ENCODE peak calls at places on chromosomes 2 and 18, in five cellular contexts. R, F, V, P and S are unnamed samples.

GRCh38 chr2:28398101-28398834 is 5.6 kb downstream of the FOSL2 start:
- DNase-seq in R (peak), F (peak), V (peak), P (no peak), S (no peak)

GRCh38 chr18:54125429-54125828 is 99.0 kb downstream of the MBD2 start:
- DNase-seq in R (no peak), F (no peak), V (no peak), P (no peak), S (no peak)

GRCh38 chr2:62505649-62506420 is at the start of gene TMEM17:
- DNase-seq in R (peak), F (peak), V (peak), P (peak), S (peak)

GRCh38 chr2:89844221-89844943 is 1152.9 kb downstream of the RPIA start:
- DNase-seq in R (no peak), F (no peak), V (no peak), P (peak), S (no peak)

GRCh38 chr2:15965564-15966019 is 25.2 kb downstream of the MYCN start:
- DNase-seq in R (no peak), F (no peak), V (no peak), P (no peak), S (no peak)

GRCh38 chr2:113178891-113179290 is 5.1 kb downstream of the PSD4 start:
- DNase-seq in R (no peak), F (no peak), V (no peak), P (no peak), S (no peak)

GRCh38 chr18:39037925-39038324 is 1472.3 kb upstream of the CELF4 start:
- DNase-seq in R (no peak), F (no peak), V (no peak), P (no peak), S (no peak)

GRCh38 chr18:69882965-69883668 is 64.6 kb downstream of the CD226 start:
- DNase-seq in R (no peak), F (peak), V (no peak), P (no peak), S (no peak)

GRCh38 chr2:118833716-118834439 is 13.6 kb downstream of the EN1 start:
- DNase-seq in R (no peak), F (no peak), V (no peak), P (no peak), S (no peak)

GRCh38 chr2:233566141-233566956 is at the start of gene USP40:
- DNase-seq in R (peak), F (peak), V (peak), P (peak), S (peak)

GRCh38 chr18:3453540-3454364 is 3.8 kb downstream of the TGIF1 start:
- DNase-seq in R (peak), F (peak), V (peak), P (no peak), S (peak)

GRCh38 chr2:31973665-31974064 is 37.1 kb downstream of the MEMO1 start:
- DNase-seq in R (no peak), F (no peak), V (no peak), P (no peak), S (no peak)

GRCh38 chr18:78735131-78736014 is 244.2 kb upstream of the SALL3 start:
- DNase-seq in R (no peak), F (no peak), V (no peak), P (no peak), S (no peak)

GRCh38 chr2:143148757-143149156 is 19.5 kb downstream of the ARHGAP15 start:
- DNase-seq in R (no peak), F (no peak), V (no peak), P (no peak), S (no peak)

GRCh38 chr2:126736133-126736874 is 80.3 kb downstream of the GYPC start:
- DNase-seq in R (peak), F (no peak), V (peak), P (no peak), S (no peak)

GRCh38 chr2:44244135-44244871 is 31.0 kb upstream of the SLC3A1 start:
- DNase-seq in R (peak), F (peak), V (peak), P (peak), S (peak)

GRCh38 chr2:42547014-42547413 is 21.4 kb upstream of the MTA3 start:
- DNase-seq in R (no peak), F (no peak), V (no peak), P (no peak), S (no peak)
- H3K4me2 ChIP-seq in R (no peak), F (no peak), V (no peak), P (no peak), S (no peak)

GRCh38 chr2:217848351-217848957 is 154.3 kb downstream of the TNS1 start:
- DNase-seq in R (no peak), F (no peak), V (no peak), P (no peak), S (no peak)

GRCh38 chr2:217847552-217848350 is 155.0 kb downstream of the TNS1 start:
- DNase-seq in R (no peak), F (no peak), V (no peak), P (no peak), S (no peak)

GRCh38 chr2:217849154-217849553 is 153.6 kb downstream of the TNS1 start:
- DNase-seq in R (no peak), F (peak), V (peak), P (no peak), S (no peak)

GRCh38 chr2:217851191-217852020 is 151.4 kb downstream of the TNS1 start:
- DNase-seq in R (peak), F (peak), V (peak), P (no peak), S (no peak)

GRCh38 chr2:217849576-217849975 is 153.2 kb downstream of the TNS1 start:
- DNase-seq in R (no peak), F (no peak), V (no peak), P (no peak), S (no peak)
- H3K4me2 ChIP-seq in R (no peak), F (peak), V (peak), P (no peak), S (no peak)

DNA sequence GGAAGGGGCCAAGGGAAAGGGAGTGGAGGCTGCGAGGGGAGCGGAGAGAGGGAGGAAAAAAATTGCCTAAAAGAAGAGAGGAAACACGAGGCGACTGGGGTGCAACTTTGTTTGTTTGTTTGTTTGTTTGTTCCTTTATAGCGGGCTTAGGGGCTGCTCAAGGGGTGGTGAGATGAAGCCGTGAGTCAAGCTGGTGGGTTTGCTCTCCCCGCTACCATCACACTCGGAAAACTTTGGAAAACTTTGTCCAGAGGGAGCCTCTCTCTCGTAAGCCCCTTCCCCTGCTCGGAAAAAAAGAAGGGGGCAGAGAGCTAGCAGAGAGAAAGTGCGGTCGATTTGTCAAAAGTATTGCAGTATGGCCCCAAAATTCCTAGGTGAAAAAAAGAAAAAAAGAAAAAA is 308 bp upstream of the CYP26B1 start:
- DNase-seq in R (no peak), F (no peak), V (no peak), P (no peak), S (no peak)
- H3K4me2 ChIP-seq in R (peak), F (peak), V (peak), P (no peak), S (peak)

GRCh38 chr18:50839341-50839740 is 19.5 kb upstream of the MRO start:
- DNase-seq in R (no peak), F (no peak), V (no peak), P (no peak), S (no peak)

GRCh38 chr18:50830544-50830943 is 10.7 kb upstream of the MRO start:
- DNase-seq in R (no peak), F (no peak), V (no peak), P (no peak), S (no peak)

GRCh38 chr18:50832754-50833153 is 12.9 kb upstream of the MRO start:
- DNase-seq in R (no peak), F (no peak), V (no peak), P (no peak), S (no peak)

GRCh38 chr18:50839996-50840395 is 20.2 kb upstream of the MRO start:
- DNase-seq in R (no peak), F (no peak), V (no peak), P (peak), S (no peak)

GRCh38 chr18:50836521-50836957 is 16.7 kb upstream of the MRO start:
- DNase-seq in R (peak), F (peak), V (peak), P (no peak), S (peak)
- H3K4me2 ChIP-seq in R (no peak), F (no peak), V (peak), P (no peak), S (peak)